ENCODE peak calls at places on chromosomes 16 and 17, in nine cellular contexts. Z is left ventricle myocardium inferior; F is mammary epithelial cell; T is CD8-positive, alpha-beta T cell; A is stomach; H is cardiac muscle cell; I is PC-3; Q is upper lobe of right lung; S is testis. C is an unnamed sample.

GRCh38 chr16:60641067-60641466 is 1395.2 kb downstream of the CDH8 start:
- DNase-seq in T (no peak), Z (no peak), A (no peak), F (no peak), H (no peak), I (no peak), S (no peak), Q (no peak), C (no peak)

GRCh38 chr17:55462711-55463110 is 41.1 kb upstream of the MMD start:
- DNase-seq in T (no peak), I (no peak), Q (no peak), F (no peak), Z (no peak), A (no peak), S (no peak), H (no peak), C (no peak)

GRCh38 chr17:10099051-10099571 is 99.3 kb downstream of the GAS7 start:
- DNase-seq in S (no peak), F (no peak), T (no peak), Z (no peak), A (no peak), H (no peak), Q (no peak), I (no peak), C (no peak)

GRCh38 chr17:51391992-51392654 is 131.8 kb downstream of the UTP18 start:
- DNase-seq in A (no peak), S (no peak), F (peak; percentile 13), T (no peak), Q (no peak), H (no peak), I (peak; percentile 46), Z (no peak), C (no peak)

GRCh38 chr16:3032624-3033023 is 4.1 kb downstream of the BICDL2 start:
- DNase-seq in H (no peak), Q (no peak), A (no peak), I (no peak), Z (no peak), F (no peak), T (no peak), S (no peak), C (no peak)

GRCh38 chr17:64097196-64097936 is 32.6 kb downstream of the ERN1 start:
- DNase-seq in H (no peak), I (peak; percentile 70), A (no peak), F (peak; percentile 54), S (no peak), T (no peak), Q (no peak), Z (no peak), C (no peak)

GRCh38 chr17:56867948-56868376 is 34.0 kb downstream of the DGKE start:
- DNase-seq in A (no peak), H (no peak), I (no peak), Z (no peak), T (no peak), F (peak; percentile 41), S (no peak), Q (no peak), C (no peak)

GRCh38 chr17:73510981-73511442 is 133.2 kb downstream of the SDK2 start:
- DNase-seq in Q (no peak), H (no peak), Z (no peak), T (no peak), A (no peak), I (no peak), S (no peak), F (no peak), C (no peak)

GRCh38 chr16:81593481-81593880 is 148.9 kb downstream of the CMIP start:
- DNase-seq in Q (no peak), A (no peak), T (no peak), H (no peak), F (no peak), I (no peak), Z (no peak), S (no peak), C (peak; percentile 33)

GRCh38 chr17:81228420-81228819 is 5.7 kb upstream of the CEP131 start:
- DNase-seq in Z (no peak), Q (no peak), T (no peak), F (no peak), I (no peak), H (no peak), A (no peak), S (no peak), C (no peak)

GRCh38 chr16:6976716-6977115 is 355.9 kb upstream of the RBFOX1 start:
- DNase-seq in I (no peak), F (no peak), T (no peak), Z (no peak), Q (no peak), A (no peak), S (no peak), H (no peak), C (no peak)

GRCh38 chr17:32349854-32350661 is at the start of gene ZNF207:
- DNase-seq in S (peak; percentile 97), I (peak; percentile 95), T (peak; percentile 94), H (peak; percentile 97), F (peak; percentile 94), A (peak; percentile 97), Z (peak; percentile 95), Q (peak; percentile 96), C (peak; percentile 96)

GRCh38 chr16:25413962-25414361 is 156.3 kb upstream of the ZKSCAN2 start:
- DNase-seq in I (peak; percentile 41), A (no peak), F (peak; percentile 27), Z (no peak), S (no peak), Q (no peak), T (no peak), H (no peak), C (no peak)

GRCh38 chr16:180921-181667 is 835 bp downstream of the HBQ1 start:
- DNase-seq in Q (peak; percentile 89), H (peak; percentile 86), I (peak; percentile 68), S (peak; percentile 85), F (peak; percentile 57), A (peak; percentile 84), Z (peak; percentile 72), T (peak; percentile 91), C (peak; percentile 56)
- H3K4me3 ChIP-seq in Q (peak overlapping the region; percentile 35), H (peak overlapping the region; percentile 17), I (peak overlapping the region; percentile 42), S (peak overlapping the region; percentile 54), F (peak overlapping the region; percentile 20), A (peak overlapping the region; percentile 26), Z (peak overlapping the region; percentile 58), T (peak overlapping the region; percentile 59), C (peak overlapping the region; percentile 42)

GRCh38 chr16:57509231-57509923 is 23.1 kb upstream of the DOK4 start:
- DNase-seq in I (no peak), S (no peak), A (no peak), H (peak; percentile 55), Z (no peak), Q (no peak), T (no peak), F (no peak), C (no peak)

GRCh38 chr16:57510016-57510871 is 24.0 kb upstream of the DOK4 start:
- DNase-seq in Q (no peak), T (no peak), F (no peak), I (no peak), Z (no peak), H (peak; percentile 94), S (no peak), A (no peak), C (no peak)

GRCh38 chr16:57508084-57508425 is 21.8 kb upstream of the DOK4 start:
- DNase-seq in F (no peak), A (no peak), S (no peak), I (no peak), Q (no peak), H (no peak), Z (no peak), T (no peak), C (no peak)

GRCh38 chr16:57505169-57505568 is 18.9 kb upstream of the DOK4 start:
- DNase-seq in H (no peak), Q (no peak), I (no peak), F (no peak), S (no peak), Z (no peak), A (no peak), T (no peak), C (no peak)

DNA sequence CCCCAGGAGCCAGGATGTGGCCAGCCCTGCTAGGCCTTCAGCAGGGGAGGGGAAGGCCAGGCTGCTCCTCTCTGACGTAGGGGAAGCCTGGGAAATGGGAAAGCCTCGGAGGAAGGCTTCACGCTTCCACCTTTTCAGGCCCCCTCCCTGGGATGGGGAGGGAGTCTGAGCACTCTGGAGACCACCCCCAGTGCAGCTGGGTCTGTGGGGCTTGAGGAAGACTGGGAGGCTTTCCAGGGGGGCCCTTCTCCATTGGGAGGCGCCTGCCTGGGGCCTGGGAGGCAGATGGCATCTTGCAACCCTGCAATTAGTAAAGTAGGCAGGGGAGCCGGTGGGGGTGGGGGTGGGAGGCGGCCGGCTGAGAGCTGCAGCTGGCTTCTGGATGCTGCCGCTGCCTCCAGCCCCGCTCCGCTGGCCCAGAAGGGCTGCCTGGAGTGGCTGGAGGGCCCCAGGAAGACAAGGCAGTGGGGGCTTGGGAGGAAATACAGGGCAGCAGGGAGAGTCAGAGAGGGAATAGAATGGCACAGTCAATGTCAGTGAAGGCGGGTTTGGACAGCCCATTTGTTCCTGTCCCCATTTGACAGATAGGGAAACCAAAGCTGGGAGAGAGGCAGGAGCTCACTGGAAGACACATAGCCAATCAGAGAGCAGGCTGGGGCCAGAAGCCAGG is 21.3 kb upstream of the DOK4 start:
- DNase-seq in A (no peak), Q (no peak), T (no peak), S (no peak), F (no peak), Z (no peak), I (no peak), H (no peak), C (no peak)
- H3K27ac ChIP-seq in A (no peak overlapping the region), Q (no peak overlapping the region), T (no peak overlapping the region), S (no peak overlapping the region), F (no peak overlapping the region), Z (no peak overlapping the region), I (no peak overlapping the region), H (peak overlapping the region; percentile 99), C (no peak overlapping the region)

GRCh38 chr16:78375055-78375679 is 275.7 kb downstream of the WWOX start:
- DNase-seq in I (no peak), F (no peak), Q (no peak), S (no peak), A (no peak), Z (peak; percentile 27), H (no peak), T (no peak), C (no peak)

GRCh38 chr16:78372302-78372701 is 272.8 kb downstream of the WWOX start:
- DNase-seq in I (no peak), S (no peak), A (no peak), Q (no peak), F (no peak), H (no peak), Z (no peak), T (no peak), C (no peak)

GRCh38 chr16:78381060-78381459 is 281.6 kb downstream of the WWOX start:
- DNase-seq in A (no peak), T (no peak), H (no peak), Z (no peak), S (no peak), I (no peak), Q (no peak), F (no peak), C (no peak)

GRCh38 chr16:78376452-78376851 is 277.0 kb downstream of the WWOX start:
- DNase-seq in F (no peak), H (no peak), A (no peak), Q (no peak), T (no peak), I (no peak), S (peak; percentile 22), Z (no peak), C (no peak)

GRCh38 chr16:78377312-78377711 is 277.9 kb downstream of the WWOX start:
- DNase-seq in T (no peak), Z (no peak), A (no peak), F (no peak), I (no peak), S (no peak), Q (no peak), H (no peak), C (no peak)
- TF ChIP-seq CTCF in T (no peak), Z (no peak), A (no peak), F (no peak), I (no peak), S (no peak), Q (no peak), H (no peak), C (no peak)

GRCh38 chr17:78485416-78486168 is 91.6 kb downstream of the DNAH17 start:
- DNase-seq in S (no peak), Z (no peak), A (no peak), T (no peak), Q (no peak), F (no peak), H (no peak), I (no peak), C (no peak)
- H3K4me3 ChIP-seq in S (no peak overlapping the region), Z (no peak overlapping the region), A (no peak overlapping the region), T (no peak overlapping the region), Q (no peak overlapping the region), F (no peak overlapping the region), H (no peak overlapping the region), I (no peak overlapping the region), C (no peak overlapping the region)

C was measured in heart left ventricle.